ENCODE peak calls at places on chromosome 14, in four cellular contexts. One of them, this sample, is unnamed.

GRCh38 chr14:54742492-54743350 is 159.9 kb downstream of the GCH1 start:
- DNase-seq in AG20443: no peak
- DNase-seq in bronchial epithelial cell: peak; percentile 22
- DNase-seq in brain microvascular endothelial cell: no peak
- DNase-seq in this sample: no peak

GRCh38 chr14:64760146-64760755 is 56.0 kb downstream of the PLEKHG3 start:
- DNase-seq in bronchial epithelial cell: peak; percentile 49
- DNase-seq in brain microvascular endothelial cell: peak; percentile 54
- DNase-seq in AG20443: peak; percentile 63
- DNase-seq in this sample: peak; percentile 68

GRCh38 chr14:98189521-98189920 is 1082.5 kb downstream of the BCL11B start:
- DNase-seq in bronchial epithelial cell: no peak
- DNase-seq in AG20443: no peak
- DNase-seq in brain microvascular endothelial cell: no peak
- DNase-seq in this sample: no peak

GRCh38 chr14:51868405-51868804 is 8.0 kb downstream of the GNG2 start:
- DNase-seq in AG20443: no peak
- DNase-seq in bronchial epithelial cell: no peak
- DNase-seq in brain microvascular endothelial cell: no peak
- DNase-seq in this sample: no peak

GRCh38 chr14:47619397-47619796 is 56.0 kb downstream of the MDGA2 start:
- DNase-seq in brain microvascular endothelial cell: peak; percentile 39
- DNase-seq in AG20443: no peak
- DNase-seq in bronchial epithelial cell: peak; percentile 40
- DNase-seq in this sample: no peak

GRCh38 chr14:75430106-75430505 is 2.3 kb downstream of the JDP2 start:
- DNase-seq in brain microvascular endothelial cell: no peak
- DNase-seq in bronchial epithelial cell: no peak
- DNase-seq in AG20443: peak; percentile 56
- DNase-seq in this sample: no peak

GRCh38 chr14:68944162-68944561 is 34.9 kb downstream of the ACTN1 start:
- DNase-seq in AG20443: no peak
- DNase-seq in brain microvascular endothelial cell: no peak
- DNase-seq in bronchial epithelial cell: no peak
- DNase-seq in this sample: no peak

GRCh38 chr14:29222671-29223268 is 456.2 kb downstream of the FOXG1 start:
- DNase-seq in AG20443: peak; percentile 27
- DNase-seq in bronchial epithelial cell: peak; percentile 48
- DNase-seq in brain microvascular endothelial cell: peak; percentile 12
- DNase-seq in this sample: no peak

GRCh38 chr14:77302926-77303325 is 17.8 kb downstream of the POMT2 start:
- DNase-seq in bronchial epithelial cell: peak; percentile 94
- DNase-seq in AG20443: peak; percentile 37
- DNase-seq in brain microvascular endothelial cell: peak; percentile 67
- DNase-seq in this sample: no peak

GRCh38 chr14:79468491-79468890 is 742.8 kb downstream of the DIO2 start:
- DNase-seq in AG20443: no peak
- DNase-seq in brain microvascular endothelial cell: no peak
- DNase-seq in bronchial epithelial cell: no peak
- DNase-seq in this sample: no peak

GRCh38 chr14:99654235-99655000 is 9.5 kb downstream of the HHIPL1 start:
- DNase-seq in bronchial epithelial cell: peak; percentile 29
- DNase-seq in brain microvascular endothelial cell: peak; percentile 61
- DNase-seq in AG20443: peak; percentile 92
- DNase-seq in this sample: no peak

GRCh38 chr14:96590190-96590860 is 88.1 kb downstream of the PAPOLA start:
- DNase-seq in bronchial epithelial cell: no peak
- DNase-seq in AG20443: no peak
- DNase-seq in brain microvascular endothelial cell: no peak
- DNase-seq in this sample: no peak

GRCh38 chr14:100424504-100425453 is 101.6 kb downstream of the SLC25A47 start:
- DNase-seq in bronchial epithelial cell: no peak
- DNase-seq in brain microvascular endothelial cell: no peak
- DNase-seq in AG20443: no peak
- DNase-seq in this sample: no peak

GRCh38 chr14:61111145-61112130 is 130.4 kb downstream of the SLC38A6 start:
- DNase-seq in bronchial epithelial cell: no peak
- DNase-seq in brain microvascular endothelial cell: peak; percentile 38
- DNase-seq in AG20443: no peak
- DNase-seq in this sample: no peak

GRCh38 chr14:105491366-105492006 is 440 bp downstream of the TEDC1 start:
- DNase-seq in brain microvascular endothelial cell: no peak
- DNase-seq in bronchial epithelial cell: peak; percentile 48
- DNase-seq in AG20443: peak; percentile 84
- DNase-seq in this sample: peak; percentile 63

GRCh38 chr14:69045857-69046351 is 66.8 kb upstream of the ACTN1 start:
- DNase-seq in bronchial epithelial cell: no peak
- DNase-seq in brain microvascular endothelial cell: no peak
- DNase-seq in AG20443: peak; percentile 56
- DNase-seq in this sample: no peak

GRCh38 chr14:105091335-105092123 is 26.3 kb upstream of the GPR132 start:
- DNase-seq in bronchial epithelial cell: peak; percentile 85
- DNase-seq in AG20443: peak; percentile 69
- DNase-seq in brain microvascular endothelial cell: no peak
- DNase-seq in this sample: no peak

GRCh38 chr14:73462815-73463214 is 4.5 kb upstream of the NUMB start:
- DNase-seq in AG20443: peak; percentile 24
- DNase-seq in brain microvascular endothelial cell: no peak
- DNase-seq in bronchial epithelial cell: no peak
- DNase-seq in this sample: no peak